ENCODE peak calls at places on chromosomes 6 and 20, in ten cellular contexts. E is astrocyte, N is A549, C is Karpas-422, S is neural progenitor cell, L is GM23338, W is GM23248, Q is hepatocyte, P is IMR-90, B is mesendoderm. O is an unnamed sample.

GRCh38 chr6:160122744-160123143 is 1.1 kb downstream of the SLC22A1 start:
- DNase-seq in E (no peak), N (no peak), C (no peak), S (no peak), L (no peak), W (no peak), Q (no peak), P (no peak), B (no peak), O (no peak)

GRCh38 chr6:124441430-124441829 is 520.8 kb upstream of the RNF217 start:
- DNase-seq in E (no peak), N (no peak), C (no peak), S (no peak), L (no peak), W (no peak), Q (no peak), P (no peak), B (no peak), O (no peak)

GRCh38 chr6:43809417-43810305 is 39.6 kb downstream of the VEGFA start:
- DNase-seq in E (peak), N (peak), C (peak), S (no peak), L (no peak), W (peak), Q (peak), P (peak), B (peak), O (no peak)

GRCh38 chr20:24135786-24136185 is 147.2 kb upstream of the GGTLC1 start:
- DNase-seq in E (no peak), N (no peak), C (no peak), S (no peak), L (no peak), W (no peak), Q (no peak), P (no peak), B (no peak), O (no peak)

GRCh38 chr6:135498178-135498841 is 770 bp upstream of the AHI1 start:
- DNase-seq in E (peak), N (peak), C (peak), S (peak), L (peak), W (peak), Q (peak), P (peak), B (peak), O (peak)

GRCh38 chr6:159961523-159961922 is 7.4 kb upstream of the IGF2R start:
- DNase-seq in E (no peak), N (no peak), C (no peak), S (no peak), L (no peak), W (peak), Q (no peak), P (peak), B (no peak), O (no peak)

GRCh38 chr6:133590814-133591213 is 298.1 kb upstream of the TCF21 start:
- DNase-seq in E (no peak), N (no peak), C (no peak), S (no peak), L (no peak), W (peak), Q (no peak), P (peak), B (no peak), O (no peak)

GRCh38 chr6:1841131-1841530 is 231.4 kb downstream of the FOXC1 start:
- DNase-seq in E (no peak), N (no peak), C (peak), S (no peak), L (no peak), W (no peak), Q (no peak), P (peak), B (no peak), O (no peak)

GRCh38 chr20:23569570-23569969 is 1.3 kb upstream of the CST9L start:
- DNase-seq in E (no peak), N (no peak), C (no peak), S (no peak), L (no peak), W (no peak), Q (no peak), P (no peak), B (no peak), O (no peak)

GRCh38 chr6:53928641-53929339 is 134.0 kb downstream of the LRRC1 start:
- DNase-seq in E (peak), N (no peak), C (no peak), S (no peak), L (no peak), W (no peak), Q (no peak), P (peak), B (no peak), O (no peak)

GRCh38 chr6:126574301-126574700 is 234.4 kb downstream of the CENPW start:
- DNase-seq in E (no peak), N (no peak), C (no peak), S (no peak), L (no peak), W (no peak), Q (no peak), P (no peak), B (no peak), O (no peak)

GRCh38 chr20:57620999-57621398 is 773 bp upstream of the ZBP1 start:
- DNase-seq in E (no peak), N (no peak), C (peak), S (no peak), L (no peak), W (no peak), Q (no peak), P (no peak), B (no peak), O (no peak)

GRCh38 chr20:949717-950116 is 33.6 kb upstream of the ANGPT4 start:
- DNase-seq in E (no peak), N (no peak), C (no peak), S (no peak), L (no peak), W (no peak), Q (no peak), P (no peak), B (no peak), O (no peak)

GRCh38 chr6:1770435-1770843 is 160.7 kb downstream of the FOXC1 start:
- DNase-seq in E (peak), N (no peak), C (no peak), S (no peak), L (no peak), W (peak), Q (no peak), P (peak), B (no peak), O (no peak)

GRCh38 chr20:59463541-59463940 is 140.8 kb upstream of the PHACTR3 start:
- DNase-seq in E (no peak), N (no peak), C (no peak), S (no peak), L (no peak), W (no peak), Q (peak), P (no peak), B (no peak), O (no peak)

GRCh38 chr20:34862724-34863123 is 9.9 kb downstream of the GGT7 start:
- DNase-seq in E (no peak), N (no peak), C (no peak), S (no peak), L (no peak), W (no peak), Q (no peak), P (no peak), B (no peak), O (no peak)

GRCh38 chr6:81562169-81562568 is 190.3 kb downstream of the TENT5A start:
- DNase-seq in E (peak), N (peak), C (no peak), S (no peak), L (no peak), W (peak), Q (peak), P (peak), B (no peak), O (no peak)

GRCh38 chr6:17504005-17504404 is 96.1 kb upstream of the FAM8A1 start:
- DNase-seq in E (no peak), N (no peak), C (no peak), S (no peak), L (peak), W (no peak), Q (no peak), P (no peak), B (no peak), O (no peak)

GRCh38 chr6:35713426-35713825 is 23.4 kb upstream of the ARMC12 start:
- DNase-seq in E (no peak), N (no peak), C (no peak), S (no peak), L (no peak), W (no peak), Q (no peak), P (no peak), B (no peak), O (no peak)

GRCh38 chr6:46573140-46573539 is 79.5 kb downstream of the CYP39A1 start:
- DNase-seq in E (no peak), N (no peak), C (no peak), S (no peak), L (no peak), W (no peak), Q (no peak), P (no peak), B (no peak), O (no peak)

GRCh38 chr20:59933296-59933848 is at the start of gene SYCP2:
- DNase-seq in E (no peak), N (peak), C (no peak), S (no peak), L (peak), W (peak), Q (peak), P (no peak), B (no peak), O (peak)

GRCh38 chr20:1122388-1123315 is 4.2 kb downstream of the PSMF1 start:
- DNase-seq in E (peak), N (no peak), C (no peak), S (no peak), L (no peak), W (peak), Q (peak), P (peak), B (no peak), O (peak)

GRCh38 chr6:22828179-22829062 is 259.1 kb downstream of the HDGFL1 start:
- DNase-seq in E (peak), N (peak), C (no peak), S (peak), L (peak), W (peak), Q (peak), P (peak), B (peak), O (peak)

GRCh38 chr6:156031516-156031915 is 575.9 kb upstream of the NOX3 start:
- DNase-seq in E (no peak), N (no peak), C (no peak), S (no peak), L (no peak), W (no peak), Q (no peak), P (no peak), B (no peak), O (no peak)

GRCh38 chr20:23446505-23446904 is 6.2 kb downstream of the CST11 start:
- DNase-seq in E (peak), N (peak), C (peak), S (peak), L (peak), W (peak), Q (peak), P (peak), B (peak), O (peak)

GRCh38 chr6:35295521-35296315 is 1.9 kb upstream of the DEF6 start:
- DNase-seq in E (no peak), N (no peak), C (no peak), S (no peak), L (no peak), W (no peak), Q (no peak), P (no peak), B (no peak), O (no peak)

GRCh38 chr6:44811456-44811855 is 423.9 kb downstream of the CDC5L start:
- DNase-seq in E (no peak), N (no peak), C (no peak), S (no peak), L (no peak), W (no peak), Q (no peak), P (no peak), B (no peak), O (no peak)

GRCh38 chr20:32637311-32637710 is 36.4 kb downstream of the C20orf203 start:
- DNase-seq in E (no peak), N (no peak), C (no peak), S (no peak), L (no peak), W (no peak), Q (no peak), P (no peak), B (no peak), O (no peak)

GRCh38 chr20:48378976-48379670 is 448.7 kb downstream of the PREX1 start:
- DNase-seq in E (no peak), N (no peak), C (no peak), S (no peak), L (no peak), W (no peak), Q (no peak), P (no peak), B (no peak), O (no peak)

GRCh38 chr20:21182832-21183563 is 57.1 kb downstream of the KIZ start:
- DNase-seq in E (peak), N (no peak), C (no peak), S (no peak), L (no peak), W (peak), Q (peak), P (peak), B (no peak), O (peak)

GRCh38 chr6:135162678-135163439 is 18.2 kb upstream of the MYB start:
- DNase-seq in E (no peak), N (peak), C (peak), S (peak), L (peak), W (peak), Q (peak), P (no peak), B (peak), O (peak)

GRCh38 chr6:170062209-170062903 is 228.5 kb downstream of the DLL1 start:
- DNase-seq in E (no peak), N (no peak), C (no peak), S (no peak), L (no peak), W (no peak), Q (no peak), P (no peak), B (no peak), O (no peak)

GRCh38 chr6:113137411-113137810 is 719.7 kb upstream of the MARCKS start:
- DNase-seq in E (peak), N (no peak), C (no peak), S (peak), L (peak), W (no peak), Q (peak), P (no peak), B (no peak), O (no peak)

GRCh38 chr20:23601715-23602114 is 4.0 kb downstream of the CST9 start:
- DNase-seq in E (no peak), N (no peak), C (no peak), S (no peak), L (no peak), W (no peak), Q (no peak), P (no peak), B (peak), O (peak)

GRCh38 chr6:149544646-149545257 is 1.1 kb downstream of the PPIL4 start:
- DNase-seq in E (no peak), N (no peak), C (peak), S (no peak), L (no peak), W (no peak), Q (no peak), P (no peak), B (no peak), O (peak)

GRCh38 chr6:140809694-140810101 is 1323.0 kb upstream of the GJE1 start:
- DNase-seq in E (peak), N (no peak), C (no peak), S (no peak), L (no peak), W (no peak), Q (no peak), P (no peak), B (no peak), O (peak)

GRCh38 chr6:89273816-89274215 is 41.3 kb downstream of the GABRR2 start:
- DNase-seq in E (no peak), N (no peak), C (no peak), S (no peak), L (no peak), W (no peak), Q (no peak), P (no peak), B (no peak), O (no peak)

GRCh38 chr6:89050155-89050554 is 30.4 kb upstream of the PNRC1 start:
- DNase-seq in E (no peak), N (no peak), C (no peak), S (no peak), L (no peak), W (peak), Q (peak), P (peak), B (no peak), O (peak)

GRCh38 chr6:54598787-54599309 is 247.7 kb upstream of the FAM83B start:
- DNase-seq in E (no peak), N (no peak), C (no peak), S (no peak), L (no peak), W (peak), Q (no peak), P (no peak), B (no peak), O (no peak)

GRCh38 chr6:143270026-143270425 is 180.5 kb downstream of the ADAT2 start:
- DNase-seq in E (peak), N (no peak), C (no peak), S (no peak), L (no peak), W (peak), Q (no peak), P (peak), B (no peak), O (no peak)

DNA sequence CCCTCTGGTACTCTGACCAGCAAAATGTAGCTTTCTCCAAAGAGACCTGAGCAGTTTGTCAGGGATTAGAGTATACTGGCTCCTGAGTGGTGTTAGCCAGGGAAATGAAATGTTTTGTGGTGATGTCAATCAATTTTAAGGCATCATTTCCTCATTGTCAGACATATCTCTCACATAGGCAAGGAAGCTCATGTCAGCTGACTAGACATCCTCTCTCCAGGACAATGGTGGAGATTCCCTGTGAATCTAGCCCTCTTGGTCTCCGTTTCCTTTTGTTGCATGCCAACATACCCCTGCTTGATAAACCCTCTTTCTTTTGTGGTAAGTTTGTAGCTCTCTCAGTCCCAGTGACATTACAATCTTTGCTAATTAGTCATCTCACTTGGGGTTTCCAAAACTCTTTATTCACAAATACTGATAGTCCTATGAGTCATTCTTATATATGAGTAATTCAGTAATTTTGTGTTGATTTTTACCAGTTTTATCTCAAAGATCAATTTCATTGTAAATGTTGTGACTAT is 135.6 kb upstream of the PTPRK start:
- DNase-seq in E (peak), N (peak), C (no peak), S (peak), L (no peak), W (peak), Q (no peak), P (peak), B (peak), O (no peak)
- H3K4me2 ChIP-seq in E (peak), N (peak), C (no peak), S (no peak), L (no peak), W (peak), Q (no peak), P (peak), B (no peak), O (no peak)

GRCh38 chr20:53873249-53873642 is 197.1 kb downstream of the BCAS1 start:
- DNase-seq in E (no peak), N (no peak), C (no peak), S (no peak), L (no peak), W (no peak), Q (no peak), P (no peak), B (no peak), O (no peak)
- H3K4me3 ChIP-seq in E (no peak), N (no peak), C (no peak), S (no peak), L (no peak), W (no peak), Q (no peak), P (no peak), B (no peak), O (no peak)

DNA sequence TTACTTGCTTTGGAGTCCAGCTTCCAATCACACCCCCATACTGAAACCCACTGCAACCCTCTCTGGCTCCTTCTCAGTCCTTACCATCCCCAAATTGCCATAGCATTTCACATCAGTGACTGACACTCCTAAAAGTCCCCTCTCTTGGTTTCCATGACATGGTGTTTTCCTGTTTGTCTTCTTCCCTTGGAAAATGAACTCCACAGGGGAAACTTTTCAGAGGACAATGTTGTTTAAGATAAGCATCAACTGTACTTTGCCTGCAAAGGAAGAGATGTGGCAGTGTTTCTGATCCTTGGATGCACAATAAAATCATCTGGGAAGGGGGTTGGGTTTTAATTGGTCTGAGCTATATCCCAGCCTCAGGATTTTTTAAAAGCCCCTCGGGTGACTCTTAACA is 214.9 kb downstream of the HACE1 start:
- DNase-seq in E (no peak), N (no peak), C (no peak), S (no peak), L (no peak), W (no peak), Q (no peak), P (no peak), B (no peak), O (no peak)
- H3K4me2 ChIP-seq in E (no peak), N (no peak), C (no peak), S (no peak), L (no peak), W (no peak), Q (no peak), P (no peak), B (no peak), O (no peak)

GRCh38 chr20:38261054-38261390 is 487 bp upstream of the KIAA1755 start:
- DNase-seq in E (no peak), N (no peak), C (no peak), S (no peak), L (no peak), W (no peak), Q (no peak), P (no peak), B (no peak), O (no peak)
- H3K4me3 ChIP-seq in E (peak), N (no peak), C (no peak), S (peak), L (peak), W (peak), Q (no peak), P (peak), B (no peak), O (no peak)

GRCh38 chr6:4349931-4350330 is 214.6 kb upstream of the ECI2 start:
- DNase-seq in E (no peak), N (no peak), C (no peak), S (no peak), L (no peak), W (no peak), Q (no peak), P (no peak), B (no peak), O (no peak)

GRCh38 chr6:4351857-4352669 is 216.7 kb upstream of the ECI2 start:
- DNase-seq in E (peak), N (peak), C (no peak), S (peak), L (no peak), W (peak), Q (peak), P (peak), B (peak), O (peak)

GRCh38 chr6:4350571-4351505 is 215.5 kb upstream of the ECI2 start:
- DNase-seq in E (peak), N (no peak), C (no peak), S (no peak), L (no peak), W (peak), Q (no peak), P (peak), B (no peak), O (no peak)

GRCh38 chr6:4352731-4353130 is 217.4 kb upstream of the ECI2 start:
- DNase-seq in E (no peak), N (no peak), C (no peak), S (no peak), L (no peak), W (peak), Q (no peak), P (peak), B (no peak), O (no peak)

DNA sequence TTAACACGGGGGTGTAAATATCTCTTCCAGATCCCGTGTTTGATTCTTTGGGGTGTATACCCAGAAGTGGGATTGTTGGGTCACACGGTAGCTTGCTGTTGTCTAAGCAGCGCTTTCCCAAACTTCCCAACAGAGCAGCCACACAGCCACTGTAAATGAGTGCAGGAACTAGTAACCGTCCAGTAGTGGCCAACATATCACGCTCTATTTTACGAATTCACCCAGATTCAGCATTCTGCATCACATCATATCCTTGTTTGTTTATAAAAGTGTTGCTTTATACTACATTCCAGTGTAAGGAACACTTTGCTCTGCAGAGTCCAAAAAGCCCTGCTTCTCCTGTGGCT is 216.1 kb upstream of the ECI2 start:
- DNase-seq in E (no peak), N (no peak), C (no peak), S (no peak), L (no peak), W (no peak), Q (no peak), P (no peak), B (no peak), O (no peak)
- H3K4me2 ChIP-seq in E (peak), N (peak), C (no peak), S (no peak), L (no peak), W (peak), Q (peak), P (peak), B (no peak), O (peak)

O was measured in trophoblast cell.